ENCODE peak calls at places on chromosomes 5 and 9, in nine cellular contexts. E is activated T-cell treated with anti-CD3 and anti-CD28 coated beads, Interleukin-2, amount 50 U/mL, for 24 hours; J is GDM1; N is right atrium auricular region; H is heart left ventricle; Y is lung; X is Calu3; O is bronchial epithelial cell; L is mucosa of descending colon. A is an unnamed sample.

GRCh38 chr5:117652640-117653280 is 1078.1 kb upstream of the SEMA6A start:
- DNase-seq in E (no peak), J (no peak), N (no peak), H (no peak), Y (no peak), X (no peak), O (no peak), L (no peak), A (no peak)

GRCh38 chr5:124262443-124262842 is 484.0 kb downstream of the ZNF608 start:
- DNase-seq in E (no peak), J (no peak), N (no peak), H (peak), Y (no peak), X (no peak), O (no peak), L (no peak), A (no peak)

GRCh38 chr5:74412064-74412463 is 228.5 kb downstream of the ENC1 start:
- DNase-seq in E (no peak), J (no peak), N (no peak), H (no peak), Y (no peak), X (no peak), O (no peak), L (no peak), A (no peak)

GRCh38 chr9:13113751-13114150 is 165.7 kb downstream of the MPDZ start:
- DNase-seq in E (no peak), J (no peak), N (no peak), H (no peak), Y (no peak), X (no peak), O (peak), L (no peak), A (peak)

GRCh38 chr5:119255571-119256356 is 100.1 kb upstream of the TNFAIP8 start:
- DNase-seq in E (no peak), J (no peak), N (no peak), H (no peak), Y (no peak), X (no peak), O (peak), L (peak), A (peak)

GRCh38 chr9:25207402-25207801 is 470.8 kb downstream of the TUSC1 start:
- DNase-seq in E (no peak), J (no peak), N (no peak), H (no peak), Y (no peak), X (no peak), O (no peak), L (no peak), A (no peak)

GRCh38 chr5:79787448-79787847 is 97.8 kb downstream of the CMYA5 start:
- DNase-seq in E (no peak), J (no peak), N (no peak), H (peak), Y (no peak), X (no peak), O (no peak), L (no peak), A (no peak)

GRCh38 chr5:55338092-55338613 is 30.4 kb downstream of the MTREX start:
- DNase-seq in E (no peak), J (no peak), N (no peak), H (no peak), Y (no peak), X (no peak), O (no peak), L (no peak), A (no peak)

GRCh38 chr5:121319292-121319691 is 532.4 kb upstream of the FTMT start:
- DNase-seq in E (no peak), J (no peak), N (no peak), H (no peak), Y (no peak), X (no peak), O (no peak), L (no peak), A (no peak)

GRCh38 chr5:123460296-123460729 is 37.1 kb upstream of the CEP120 start:
- DNase-seq in E (no peak), J (no peak), N (no peak), H (no peak), Y (no peak), X (peak), O (peak), L (no peak), A (peak)

GRCh38 chr9:37944266-37944650 is 40.3 kb upstream of the SLC25A51 start:
- DNase-seq in E (no peak), J (no peak), N (no peak), H (no peak), Y (no peak), X (no peak), O (no peak), L (no peak), A (no peak)

GRCh38 chr9:64773491-64773931 is 511.5 kb downstream of the FOXD4L5 start:
- DNase-seq in E (no peak), J (no peak), N (no peak), H (no peak), Y (no peak), X (no peak), O (no peak), L (peak), A (no peak)

GRCh38 chr9:132241840-132242620 is 80.2 kb downstream of the NTNG2 start:
- DNase-seq in E (peak), J (no peak), N (no peak), H (no peak), Y (no peak), X (no peak), O (no peak), L (peak), A (no peak)

GRCh38 chr5:171957591-171958251 is 48.7 kb downstream of the FBXW11 start:
- DNase-seq in E (peak), J (peak), N (no peak), H (no peak), Y (no peak), X (no peak), O (peak), L (no peak), A (no peak)

GRCh38 chr9:18353473-18353872 is 120.5 kb upstream of the ADAMTSL1 start:
- DNase-seq in E (no peak), J (no peak), N (no peak), H (no peak), Y (no peak), X (no peak), O (no peak), L (no peak), A (no peak)

GRCh38 chr9:98009926-98010325 is 26.8 kb downstream of the ANP32B start:
- DNase-seq in E (no peak), J (no peak), N (no peak), H (peak), Y (no peak), X (no peak), O (no peak), L (no peak), A (no peak)

GRCh38 chr9:105157178-105157583 is 87.3 kb upstream of the SLC44A1 start:
- DNase-seq in E (peak), J (peak), N (peak), H (peak), Y (peak), X (peak), O (peak), L (peak), A (peak)

GRCh38 chr5:169706758-169707450 is 69.8 kb downstream of the DOCK2 start:
- DNase-seq in E (no peak), J (no peak), N (no peak), H (no peak), Y (no peak), X (no peak), O (peak), L (no peak), A (peak)

GRCh38 chr5:132477784-132478497 is 12.6 kb downstream of the IRF1 start:
- DNase-seq in E (peak), J (no peak), N (no peak), H (no peak), Y (no peak), X (no peak), O (no peak), L (peak), A (no peak)

GRCh38 chr5:96927008-96927407 is 8.9 kb upstream of the LNPEP start:
- DNase-seq in E (no peak), J (no peak), N (no peak), H (no peak), Y (no peak), X (no peak), O (peak), L (no peak), A (no peak)

A was measured in PC-3.